ENCODE peak calls at places on chromosomes 2 and 18, in nine cellular contexts. F is activated CD8-positive, alpha-beta memory T cell treated with anti-CD3 and anti-CD28 coated beads, Interleukin-2, amount 50 U/mL, for 48 hours; W is HL-60; O is lung; L is T follicular helper cell; U is activated naive CD4-positive, alpha-beta T cell; H is activated CD4-positive, alpha-beta T cell treated with anti-CD3 and anti-CD28 coated beads, Interleukin-2, amount 50 U/mL, for 1 hour; N is sciatic nerve; D is stimulated activated CD4-positive, alpha-beta T cell treated with anti-CD3 and anti-CD28 coated beads, Interleukin-15, amount 100 ng/mL, for 24 hours. X is an unnamed sample.

GRCh38 chr18:49924293-49924983 is 111.1 kb upstream of the ACAA2 start:
- DNase-seq in O (no peak), W (no peak), N (no peak), U (no peak), L (no peak), D (no peak), F (no peak), H (no peak), X (no peak)

GRCh38 chr2:232613538-232614134 is 19.8 kb upstream of the EFHD1 start:
- DNase-seq in W (no peak), N (no peak), H (no peak), U (no peak), L (no peak), O (no peak), F (no peak), D (no peak), X (no peak)

GRCh38 chr2:215003001-215003400 is 135.4 kb downstream of the ABCA12 start:
- DNase-seq in D (no peak), H (no peak), N (no peak), L (no peak), W (no peak), U (no peak), F (no peak), O (no peak), X (no peak)

GRCh38 chr2:242010567-242011513 is 141.3 kb downstream of the RTP5 start:
- DNase-seq in U (no peak), F (no peak), N (peak; percentile 31), H (peak; percentile 18), D (peak; percentile 23), L (no peak), O (no peak), W (no peak), X (no peak)

GRCh38 chr2:60554649-60555065 is 1.2 kb upstream of the BCL11A start:
- DNase-seq in O (no peak), H (no peak), U (no peak), L (no peak), F (no peak), D (no peak), N (no peak), W (no peak), X (peak; percentile 19)

GRCh38 chr2:228615501-228615900 is 434.0 kb upstream of the SPHKAP start:
- DNase-seq in F (no peak), L (no peak), N (no peak), O (no peak), U (no peak), W (no peak), H (no peak), D (no peak), X (no peak)

GRCh38 chr2:119366161-119366648 is 429 bp downstream of the C2orf76 start:
- DNase-seq in D (no peak), F (no peak), H (peak; percentile 14), L (no peak), U (no peak), O (no peak), W (no peak), N (no peak), X (peak; percentile 43)

GRCh38 chr2:9483107-9483506 is 8.8 kb downstream of the IAH1 start:
- DNase-seq in L (no peak), U (no peak), W (no peak), O (no peak), H (no peak), N (no peak), D (no peak), F (no peak), X (no peak)

GRCh38 chr2:150876201-150877085 is 385.2 kb downstream of the RBM43 start:
- DNase-seq in F (no peak), W (no peak), N (no peak), U (no peak), H (no peak), O (no peak), L (no peak), D (no peak), X (peak; percentile 20)

GRCh38 chr2:40276076-40276475 is 175.8 kb downstream of the SLC8A1 start:
- DNase-seq in U (no peak), W (no peak), F (no peak), O (no peak), D (no peak), L (no peak), H (no peak), N (no peak), X (no peak)

GRCh38 chr2:209476367-209477191 is 52.7 kb downstream of the MAP2 start:
- DNase-seq in W (no peak), O (no peak), U (no peak), L (no peak), H (no peak), N (no peak), D (no peak), F (no peak), X (peak; percentile 12)

GRCh38 chr2:64918220-64918886 is 70.8 kb upstream of the SLC1A4 start:
- DNase-seq in N (no peak), U (no peak), H (no peak), W (no peak), O (no peak), F (no peak), L (no peak), D (no peak), X (no peak)

GRCh38 chr18:76398899-76399612 is 96.0 kb downstream of the ZNF516 start:
- DNase-seq in O (peak; percentile 82), F (peak; percentile 89), D (peak; percentile 83), H (peak; percentile 75), U (peak; percentile 69), W (peak; percentile 92), N (peak; percentile 94), L (peak; percentile 45), X (peak; percentile 57)

GRCh38 chr2:238100821-238101771 is 956 bp downstream of the ESPNL start:
- DNase-seq in U (no peak), F (peak; percentile 45), O (no peak), N (peak; percentile 50), W (no peak), H (no peak), D (no peak), L (no peak), X (no peak)

GRCh38 chr2:234910186-234910679 is 41.6 kb upstream of the SH3BP4 start:
- DNase-seq in N (no peak), L (no peak), O (no peak), D (no peak), H (no peak), U (no peak), F (no peak), W (no peak), X (no peak)

GRCh38 chr2:143087033-143087432 is 42.2 kb upstream of the ARHGAP15 start:
- DNase-seq in F (no peak), N (no peak), U (no peak), W (no peak), D (no peak), H (no peak), L (no peak), O (no peak), X (no peak)

GRCh38 chr2:52465267-52465666 is 1302.3 kb upstream of the CHAC2 start:
- DNase-seq in F (no peak), O (no peak), D (no peak), L (no peak), H (no peak), N (no peak), W (no peak), U (no peak), X (peak; percentile 41)

GRCh38 chr18:6682437-6683111 is 46.9 kb upstream of the ARHGAP28 start:
- DNase-seq in W (no peak), L (no peak), N (no peak), F (no peak), O (no peak), D (no peak), U (no peak), H (no peak), X (no peak)

GRCh38 chr2:120219291-120219690 is 3.9 kb downstream of the TMEM185B start:
- DNase-seq in F (no peak), U (no peak), L (no peak), D (no peak), H (no peak), O (no peak), W (no peak), N (no peak), X (no peak)

GRCh38 chr2:174561283-174562275 is 36.0 kb downstream of the WIPF1 start:
- DNase-seq in N (peak; percentile 85), W (no peak), O (peak; percentile 41), D (no peak), U (no peak), F (no peak), H (no peak), L (no peak), X (no peak)

GRCh38 chr2:176554107-176555048 is 285.1 kb downstream of the MTX2 start:
- DNase-seq in O (peak; percentile 29), H (no peak), U (peak; percentile 2), F (peak; percentile 50), L (no peak), W (peak; percentile 3), N (no peak), D (peak; percentile 10), X (peak; percentile 50)

GRCh38 chr2:103773884-103774283 is 1012.1 kb downstream of the TMEM182 start:
- DNase-seq in N (no peak), L (no peak), D (no peak), U (no peak), H (no peak), F (no peak), O (no peak), W (no peak), X (peak; percentile 5)

GRCh38 chr2:149858916-149859634 is 271.5 kb upstream of the MMADHC start:
- DNase-seq in N (no peak), L (no peak), F (no peak), O (no peak), W (peak; percentile 85), D (no peak), U (no peak), H (no peak), X (no peak)

GRCh38 chr2:135954020-135954628 is 31.3 kb downstream of the DARS1 start:
- DNase-seq in L (no peak), O (no peak), F (no peak), N (no peak), U (no peak), W (no peak), H (no peak), D (no peak), X (no peak)

GRCh38 chr18:56139792-56140254 is 498.6 kb downstream of the TXNL1 start:
- DNase-seq in O (no peak), D (no peak), F (no peak), H (no peak), W (no peak), U (no peak), L (no peak), N (no peak), X (no peak)